ENCODE peak calls at places on chromosomes 4 and X, in five cellular contexts. H, T, F, D and A are unnamed samples.

GRCh38 chrX:47176101-47176740 is 17.4 kb upstream of the UBA1 start:
- DNase-seq in H (no peak), D (no peak), T (no peak), F (peak), A (no peak)

GRCh38 chr4:148058160-148058859 is 326.4 kb downstream of the ARHGAP10 start:
- DNase-seq in D (no peak), F (no peak), H (no peak), T (no peak), A (no peak)

GRCh38 chr4:83320548-83320947 is 14.1 kb downstream of the HPSE start:
- DNase-seq in T (peak), D (peak), H (peak), F (peak), A (no peak)

GRCh38 chr4:5752803-5753184 is 41.8 kb downstream of the EVC start:
- DNase-seq in T (no peak), D (no peak), H (no peak), F (no peak), A (no peak)

GRCh38 chr4:16337936-16338335 is 111.7 kb upstream of the TAPT1 start:
- DNase-seq in T (no peak), D (no peak), H (no peak), F (no peak), A (no peak)

GRCh38 chrX:50814701-50815476 is 895 bp upstream of the SHROOM4 start:
- DNase-seq in F (no peak), T (no peak), H (no peak), D (no peak), A (no peak)

GRCh38 chr4:151659631-151660030 is 101.2 kb downstream of the GATB start:
- DNase-seq in D (no peak), F (no peak), T (peak), H (no peak), A (no peak)

GRCh38 chr4:158259955-158260575 is 49.8 kb downstream of the TMEM144 start:
- DNase-seq in F (no peak), T (no peak), D (no peak), H (no peak), A (peak)

GRCh38 chr4:110231869-110232268 is 33.5 kb upstream of the ELOVL6 start:
- DNase-seq in D (no peak), T (no peak), F (no peak), H (no peak), A (no peak)

GRCh38 chr4:17613761-17614415 is 553 bp upstream of the MED28 start:
- DNase-seq in H (no peak), F (peak), D (no peak), T (no peak), A (peak)

GRCh38 chr4:11566440-11567022 is 137.8 kb upstream of the HS3ST1 start:
- DNase-seq in H (no peak), T (no peak), D (no peak), F (no peak), A (no peak)

GRCh38 chr4:109979932-109980717 is 67.4 kb downstream of the EGF start:
- DNase-seq in F (no peak), T (no peak), H (no peak), D (no peak), A (no peak)

GRCh38 chrX:57156397-57157049 is 19.3 kb upstream of the SPIN2A start:
- DNase-seq in F (no peak), D (peak), T (no peak), H (peak), A (no peak)

GRCh38 chr4:1246901-1247810 is 1.8 kb downstream of the CTBP1 start:
- DNase-seq in H (peak), D (no peak), T (no peak), F (peak), A (peak)

GRCh38 chr4:57075353-57075752 is 34.8 kb downstream of the IGFBP7 start:
- DNase-seq in T (no peak), D (no peak), H (no peak), F (no peak), A (no peak)

GRCh38 chr4:171288816-171289432 is 524.3 kb upstream of the GALNTL6 start:
- DNase-seq in F (no peak), H (no peak), T (no peak), D (no peak), A (no peak)

GRCh38 chrX:46750829-46751228 is 8.1 kb downstream of the SLC9A7 start:
- DNase-seq in F (no peak), H (no peak), D (no peak), T (no peak), A (no peak)

GRCh38 chr4:125582302-125582701 is 267.5 kb downstream of the FAT4 start:
- DNase-seq in F (no peak), H (no peak), T (no peak), D (no peak), A (no peak)

GRCh38 chr4:136680271-136680670 is 852.0 kb downstream of the PCDH18 start:
- DNase-seq in H (no peak), F (no peak), D (no peak), T (no peak), A (no peak)

GRCh38 chr4:1982124-1983052 is 26.4 kb downstream of the NELFA start:
- DNase-seq in H (peak), F (peak), T (no peak), D (no peak), A (no peak)

GRCh38 chrX:134936542-134936941 is 54.2 kb upstream of the SMIM10 start:
- DNase-seq in D (no peak), H (no peak), F (no peak), T (no peak), A (no peak)

GRCh38 chr4:41196633-41197332 is 17.6 kb downstream of the APBB2 start:
- DNase-seq in F (no peak), T (no peak), H (no peak), D (no peak), A (no peak)

GRCh38 chr4:78599931-78600375 is 48.4 kb downstream of the ANXA3 start:
- DNase-seq in F (no peak), H (no peak), D (no peak), T (no peak), A (peak)

GRCh38 chr4:153593166-153593565 is 90.9 kb upstream of the TLR2 start:
- DNase-seq in F (no peak), D (no peak), T (no peak), H (no peak), A (no peak)

GRCh38 chr4:153084939-153085630 is 119.2 kb upstream of the TRIM2 start:
- DNase-seq in T (peak), H (peak), D (peak), F (peak), A (peak)

GRCh38 chr4:65645185-65645584 is 25.1 kb downstream of the EPHA5 start:
- DNase-seq in T (no peak), F (no peak), D (no peak), H (no peak), A (no peak)

GRCh38 chrX:111519215-111519614 is 7.8 kb downstream of the SERTM2 start:
- DNase-seq in D (no peak), H (peak), T (no peak), F (no peak), A (no peak)

GRCh38 chr4:128285085-128286023 is 2.3 kb downstream of the PGRMC2 start:
- DNase-seq in H (peak), T (no peak), F (no peak), D (no peak), A (no peak)

GRCh38 chrX:40260123-40260751 is 162.5 kb upstream of the BCOR start:
- DNase-seq in T (no peak), H (no peak), D (no peak), F (no peak), A (no peak)

GRCh38 chrX:51098046-51098445 is 187.5 kb downstream of the BMP15 start:
- DNase-seq in H (no peak), D (no peak), F (no peak), T (no peak), A (no peak)

GRCh38 chrX:47146121-47146935 is 1.3 kb downstream of the RBM10 start:
- DNase-seq in F (no peak), D (no peak), T (no peak), H (peak), A (peak)

GRCh38 chr4:7295917-7296660 is 103.8 kb downstream of the SORCS2 start:
- DNase-seq in F (no peak), D (no peak), T (peak), H (peak), A (peak)

GRCh38 chr4:860561-860960 is 34.6 kb upstream of the CPLX1 start:
- DNase-seq in H (no peak), F (no peak), T (no peak), D (no peak), A (no peak)

GRCh38 chr4:168139336-168139735 is 47.0 kb downstream of the ANXA10 start:
- DNase-seq in H (no peak), T (no peak), F (no peak), D (no peak), A (no peak)

GRCh38 chr4:17234678-17235077 is 277.2 kb downstream of the QDPR start:
- DNase-seq in H (no peak), D (no peak), F (no peak), T (no peak), A (no peak)

GRCh38 chr4:52052475-52052780 is 1.3 kb downstream of the SPATA18 start:
- DNase-seq in D (no peak), F (no peak), T (no peak), H (no peak), A (no peak)

GRCh38 chrX:130902446-130902782 is 595 bp downstream of the ENOX2 start:
- DNase-seq in H (no peak), D (no peak), F (no peak), T (no peak), A (no peak)

GRCh38 chrX:130906776-130907175 is 3.8 kb upstream of the ENOX2 start:
- DNase-seq in F (no peak), D (no peak), H (no peak), T (no peak), A (no peak)

DNA sequence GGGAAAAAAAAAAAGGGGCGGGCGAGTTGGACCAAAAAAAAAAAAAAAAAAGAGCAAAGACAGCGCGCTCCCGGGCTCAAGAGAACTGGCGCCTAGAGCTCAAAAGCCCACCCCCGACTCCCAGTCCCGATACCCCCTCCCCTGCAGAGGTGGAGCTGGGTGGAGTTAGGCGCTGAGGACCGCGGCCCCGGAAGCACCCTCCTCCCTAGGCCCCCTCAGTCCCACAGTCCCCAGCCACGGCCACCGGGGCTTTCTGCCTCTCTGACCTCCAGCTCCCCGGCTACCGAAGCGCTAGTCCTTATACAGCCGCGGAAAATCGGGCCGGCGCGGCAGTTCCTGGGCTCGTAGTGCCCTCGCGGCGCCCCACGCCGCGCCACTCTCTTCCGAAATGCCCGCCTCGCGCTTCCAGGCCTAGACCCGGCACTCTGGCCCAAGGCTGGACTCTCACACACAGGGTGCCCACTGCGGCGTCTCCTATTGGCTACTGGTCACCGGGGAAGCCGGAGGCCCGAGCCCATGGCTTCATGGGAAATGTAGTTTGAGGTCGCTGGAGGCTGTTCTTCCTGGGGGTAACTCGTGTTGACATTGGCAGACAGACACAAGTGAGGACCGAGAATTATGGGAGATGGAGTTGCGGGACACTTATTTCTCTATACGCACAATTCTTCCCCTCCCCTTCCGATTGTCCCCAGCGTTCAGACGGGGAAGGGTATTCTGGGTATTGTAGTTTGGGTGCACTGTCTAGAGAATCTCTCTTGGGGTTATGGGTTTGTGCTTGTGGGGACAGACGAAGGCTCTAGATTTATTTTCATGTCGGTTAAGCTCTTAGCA is at the start of gene ENOX2:
- DNase-seq in F (peak), H (peak), T (peak), D (peak), A (peak)
- TF ChIP-seq POLR2A in F (no peak), H (peak), T (peak), D (peak), A (peak)

GRCh38 chr4:76308548-76308947 is 2.0 kb downstream of the STBD1 start:
- DNase-seq in T (no peak), F (no peak), H (no peak), D (peak), A (no peak)
- TF ChIP-seq POLR2A in T (no peak), F (no peak), H (no peak), D (no peak), A (no peak)

DNA sequence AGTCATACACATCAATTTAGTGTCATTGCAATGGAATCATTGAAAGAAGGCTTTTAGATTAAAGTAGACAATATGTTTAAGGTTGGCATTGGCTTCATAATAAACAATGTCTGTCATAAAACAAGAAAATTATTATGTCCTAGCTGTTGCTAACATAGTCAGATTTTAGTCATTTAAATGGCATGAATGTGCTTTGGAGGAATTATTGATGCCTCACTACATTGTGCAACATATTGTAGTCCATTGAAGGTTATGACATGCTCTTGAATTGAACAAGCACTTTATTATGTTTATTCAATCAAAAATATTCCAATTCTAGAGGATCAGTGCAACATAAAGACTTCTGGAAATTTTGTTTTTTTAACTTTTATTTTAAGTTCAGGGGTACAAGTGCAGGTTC is 489.8 kb upstream of the AMOT start:
- DNase-seq in F (no peak), T (no peak), H (no peak), D (no peak), A (no peak)
- TF ChIP-seq POLR2A in F (no peak), T (no peak), H (no peak), D (no peak), A (no peak)

GRCh38 chr4:140052050-140052449 is 101.9 kb downstream of the MAML3 start:
- DNase-seq in H (peak), D (peak), F (no peak), T (peak), A (peak)

GRCh38 chr4:140047781-140048180 is 106.2 kb downstream of the MAML3 start:
- DNase-seq in T (no peak), D (no peak), H (no peak), F (no peak), A (no peak)

GRCh38 chr4:140048419-140049022 is 105.5 kb downstream of the MAML3 start:
- DNase-seq in F (no peak), H (no peak), T (no peak), D (no peak), A (no peak)

GRCh38 chr4:140049024-140049923 is 104.7 kb downstream of the MAML3 start:
- DNase-seq in F (no peak), D (peak), H (peak), T (peak), A (peak)

DNA sequence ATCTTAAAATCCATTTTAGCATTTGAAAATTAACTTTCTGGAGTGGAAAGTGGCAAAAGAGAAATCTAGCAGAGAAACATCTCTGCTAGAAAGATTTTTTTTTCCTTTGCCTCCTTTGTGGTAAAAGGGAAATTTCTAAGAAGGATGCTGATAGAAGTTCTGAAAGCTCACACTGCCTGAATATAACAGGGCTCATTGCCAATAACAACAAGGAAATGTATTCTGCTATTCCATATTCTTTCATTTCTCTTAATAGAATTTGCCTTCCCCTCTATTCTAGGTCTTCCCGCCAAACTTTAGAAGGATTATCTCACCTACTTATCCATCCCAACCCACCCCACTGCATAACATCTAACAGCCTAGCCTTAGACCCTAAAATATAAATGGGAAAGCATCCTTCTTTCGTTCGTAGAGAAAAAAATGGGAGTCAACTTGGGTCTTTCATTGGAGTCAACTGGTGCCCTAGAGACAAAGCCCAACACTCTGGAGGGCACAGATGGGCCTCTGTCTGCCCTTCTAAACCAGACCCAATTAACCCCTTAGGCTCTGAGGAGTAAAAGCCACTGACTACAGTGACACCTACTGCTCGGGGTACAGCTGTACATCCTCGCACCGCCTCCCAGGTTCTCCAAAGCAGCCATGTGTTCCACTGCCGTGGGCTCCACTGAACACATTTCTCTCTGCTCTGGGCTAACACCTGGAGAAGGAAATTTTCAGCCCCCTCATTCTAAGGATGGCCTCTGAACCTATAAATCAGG is 103.9 kb downstream of the MAML3 start:
- DNase-seq in T (no peak), D (no peak), H (no peak), F (no peak), A (peak)
- TF ChIP-seq POLR2A in T (no peak), D (no peak), H (no peak), F (no peak), A (no peak)

GRCh38 chrX:33211356-33212254 is at the start of gene DMD:
- DNase-seq in F (no peak), H (peak), D (no peak), T (peak), A (no peak)
- TF ChIP-seq POLR2A in F (no peak), H (peak), D (no peak), T (peak), A (no peak)